ENCODE peak calls at places on chromosomes 3 and 15, in nine cellular contexts. L is kidney glomerular epithelial cell; K is GM04503; S is HuH-7; A is mesendoderm; H is T1000; D is activated CD4-positive, alpha-beta T cell treated with anti-CD3 and anti-CD28 coated beads for 48 hours; Q is GM19239; R is thoracic aorta. N is an unnamed sample.

GRCh38 chr3:58164916-58165821 is 45.6 kb downstream of the DNASE1L3 start:
- DNase-seq in D (no peak), H (no peak), L (peak), Q (no peak), R (no peak), A (peak), K (no peak), S (no peak), N (no peak)

GRCh38 chr3:155086041-155086440 is 5.9 kb downstream of the MME start:
- DNase-seq in L (no peak), R (no peak), K (no peak), Q (no peak), H (no peak), A (no peak), S (no peak), D (no peak), N (no peak)

GRCh38 chr15:33963831-33964664 is 4.2 kb upstream of the CHRM5 start:
- DNase-seq in A (peak), S (peak), Q (peak), H (no peak), D (no peak), L (peak), K (no peak), R (no peak), N (no peak)

GRCh38 chr3:90054306-90054705 is 946.9 kb downstream of the EPHA3 start:
- DNase-seq in K (no peak), H (no peak), D (no peak), Q (no peak), L (no peak), A (no peak), S (no peak), R (no peak), N (no peak)

GRCh38 chr3:111667621-111668239 is 72.6 kb upstream of the ZBED2 start:
- DNase-seq in H (no peak), R (no peak), L (peak), K (no peak), Q (peak), A (no peak), D (peak), S (no peak), N (peak)

GRCh38 chr3:190155752-190156151 is 35.1 kb upstream of the P3H2 start:
- DNase-seq in A (no peak), R (no peak), S (no peak), D (no peak), H (no peak), L (no peak), K (no peak), Q (no peak), N (no peak)

GRCh38 chr3:16258177-16258576 is 6.6 kb downstream of the DPH3 start:
- DNase-seq in Q (no peak), R (no peak), K (no peak), H (no peak), D (no peak), L (no peak), S (no peak), A (no peak), N (no peak)

GRCh38 chr15:42491540-42492225 is 742 bp upstream of the ZNF106 start:
- DNase-seq in D (no peak), R (no peak), A (peak), H (no peak), S (no peak), K (peak), Q (no peak), L (peak), N (no peak)

GRCh38 chr15:33200444-33200843 is 5.9 kb upstream of the FMN1 start:
- DNase-seq in S (peak), A (peak), Q (no peak), R (no peak), D (no peak), H (no peak), L (peak), K (no peak), N (no peak)

GRCh38 chr3:172666873-172667694 is 43.8 kb downstream of the NCEH1 start:
- DNase-seq in D (peak), A (peak), H (peak), K (no peak), R (peak), Q (peak), L (peak), S (peak), N (peak)

GRCh38 chr15:42686281-42686680 is 50.6 kb downstream of the CDAN1 start:
- DNase-seq in A (no peak), H (no peak), K (no peak), Q (no peak), S (no peak), D (no peak), R (no peak), L (no peak), N (no peak)

GRCh38 chr3:130725746-130726145 is 20.9 kb downstream of the PIK3R4 start:
- DNase-seq in K (no peak), R (no peak), A (no peak), Q (no peak), L (no peak), S (no peak), D (no peak), H (no peak), N (no peak)

GRCh38 chr15:37106490-37107001 is 6.2 kb upstream of the MEIS2 start:
- DNase-seq in R (no peak), S (no peak), D (no peak), A (peak), K (no peak), H (no peak), L (no peak), Q (no peak), N (no peak)

GRCh38 chr3:141796436-141797166 is 33.4 kb downstream of the GRK7 start:
- DNase-seq in L (no peak), A (peak), Q (peak), S (no peak), K (peak), D (peak), H (no peak), R (no peak), N (peak)

GRCh38 chr3:79030157-79030556 is 737.6 kb downstream of the ROBO1 start:
- DNase-seq in Q (no peak), R (no peak), D (no peak), H (no peak), K (no peak), L (no peak), A (no peak), S (no peak), N (no peak)

GRCh38 chr3:64319391-64319790 is 94.1 kb upstream of the PRICKLE2 start:
- DNase-seq in D (no peak), S (no peak), Q (no peak), K (no peak), L (no peak), A (peak), R (no peak), H (no peak), N (no peak)

GRCh38 chr3:156207802-156208685 is 87.7 kb downstream of the KCNAB1 start:
- DNase-seq in K (peak), Q (no peak), S (no peak), H (no peak), D (no peak), A (no peak), L (no peak), R (no peak), N (no peak)

GRCh38 chr3:127796751-127797150 is 25.6 kb downstream of the MGLL start:
- DNase-seq in L (no peak), Q (no peak), K (no peak), R (no peak), D (no peak), H (no peak), S (no peak), A (no peak), N (no peak)

N was measured in stimulated activated CD4-positive, alpha-beta T cell treated with anti-CD3 and anti-CD28 coated beads, Interleukin-12 subunit alpha, Interleukin-12 subunit beta, amount 100 ng/mL, for 24 hours.